ENCODE peak calls at places on chromosomes 2 and 18, in four cellular contexts. X, G, E and Z are unnamed samples.

GRCh38 chr2:86453838-86454237 is 12.7 kb downstream of the KDM3A start:
- DNase-seq in X (no peak), G (no peak), E (no peak), Z (no peak)

GRCh38 chr2:54279385-54279784 is 23.4 kb upstream of the TSPYL6 start:
- DNase-seq in X (peak), G (no peak), E (no peak), Z (no peak)

GRCh38 chr2:64400103-64400728 is 53.7 kb upstream of the LGALSL start:
- DNase-seq in X (no peak), G (no peak), E (peak), Z (no peak)

GRCh38 chr2:119371111-119371510 is 4.3 kb downstream of the DBI start:
- DNase-seq in X (no peak), G (no peak), E (no peak), Z (no peak)

GRCh38 chr18:54161267-54161666 is 63.2 kb downstream of the MBD2 start:
- DNase-seq in X (no peak), G (no peak), E (no peak), Z (no peak)

GRCh38 chr2:24181849-24182248 is 7.0 kb downstream of the FAM228A start:
- DNase-seq in X (no peak), G (no peak), E (no peak), Z (no peak)

GRCh38 chr2:80454628-80455027 is 150.1 kb upstream of the LRRTM1 start:
- DNase-seq in X (no peak), G (no peak), E (no peak), Z (no peak)

GRCh38 chr2:151862688-151863087 is 34.5 kb upstream of the ARL5A start:
- DNase-seq in X (no peak), G (no peak), E (no peak), Z (no peak)

GRCh38 chr2:222887124-222887523 is 26.3 kb downstream of the ACSL3 start:
- DNase-seq in X (no peak), G (no peak), E (no peak), Z (no peak)
- TF ChIP-seq SUZ12 in X (no peak), G (no peak), E (no peak), Z (no peak)

GRCh38 chr18:986071-986470 is 81.4 kb downstream of the ADCYAP1 start:
- DNase-seq in X (no peak), G (no peak), E (no peak), Z (no peak)
- TF ChIP-seq SUZ12 in X (no peak), G (no peak), E (no peak), Z (no peak)

GRCh38 chr2:197240713-197241050 is 69.9 kb downstream of the ANKRD44 start:
- DNase-seq in X (no peak), G (no peak), E (no peak), Z (no peak)
- TF ChIP-seq SUZ12 in X (no peak), G (no peak), E (no peak), Z (no peak)

DNA sequence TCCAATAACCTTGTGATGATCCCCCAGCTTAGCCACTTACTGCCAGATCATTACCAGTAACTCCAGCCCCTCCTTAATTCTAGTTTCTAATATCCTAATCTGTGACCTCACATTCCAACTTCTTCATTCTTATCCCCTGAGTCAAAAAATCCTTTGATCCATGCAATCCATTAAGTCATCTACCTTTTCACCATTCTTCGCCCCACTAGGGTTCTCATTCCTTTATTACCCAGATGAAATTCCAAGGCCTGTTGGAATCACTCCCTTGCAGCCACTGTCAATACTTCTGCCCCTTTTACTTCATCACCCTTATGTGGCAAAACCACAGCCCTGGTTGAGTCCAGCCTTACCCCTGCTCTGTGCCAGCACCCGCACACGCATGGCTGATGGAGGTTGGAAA is 20.3 kb upstream of the IL36G start:
- DNase-seq in X (no peak), G (no peak), E (no peak), Z (no peak)
- TF ChIP-seq SUZ12 in X (no peak), G (no peak), E (no peak), Z (no peak)